ENCODE peak calls at places on chromosomes 4 and X, in five cellular contexts. One of them, this sample, is unnamed.

GRCh38 chr4:152680988-152681731 is 1.4 kb upstream of the TMEM154 start:
- DNase-seq in dorsolateral prefrontal cortex: no peak
- DNase-seq in OCI-LY7: peak
- DNase-seq in adrenal gland: no peak
- DNase-seq in Peyer's patch: no peak
- DNase-seq in this sample: no peak

GRCh38 chrX:153388722-153389459 is 12.3 kb downstream of the PNMA6E start:
- DNase-seq in adrenal gland: peak
- DNase-seq in OCI-LY7: no peak
- DNase-seq in dorsolateral prefrontal cortex: no peak
- DNase-seq in Peyer's patch: peak
- DNase-seq in this sample: peak

GRCh38 chr4:157363366-157363765 is 142.8 kb downstream of the GRIA2 start:
- DNase-seq in dorsolateral prefrontal cortex: no peak
- DNase-seq in OCI-LY7: no peak
- DNase-seq in Peyer's patch: no peak
- DNase-seq in adrenal gland: no peak
- DNase-seq in this sample: no peak

GRCh38 chr4:38601244-38601915 is 62.6 kb upstream of the KLF3 start:
- DNase-seq in Peyer's patch: no peak
- DNase-seq in OCI-LY7: no peak
- DNase-seq in dorsolateral prefrontal cortex: no peak
- DNase-seq in adrenal gland: no peak
- DNase-seq in this sample: no peak

GRCh38 chrX:102723456-102723855 is 2.9 kb downstream of the GPRASP3 start:
- DNase-seq in adrenal gland: no peak
- DNase-seq in dorsolateral prefrontal cortex: no peak
- DNase-seq in OCI-LY7: no peak
- DNase-seq in Peyer's patch: no peak
- DNase-seq in this sample: no peak

GRCh38 chr4:189613202-189613601 is 327.5 kb upstream of the FRG1 start:
- DNase-seq in Peyer's patch: no peak
- DNase-seq in adrenal gland: no peak
- DNase-seq in dorsolateral prefrontal cortex: no peak
- DNase-seq in OCI-LY7: no peak
- DNase-seq in this sample: no peak

GRCh38 chr4:164821711-164822110 is 55.3 kb upstream of the APELA start:
- DNase-seq in dorsolateral prefrontal cortex: no peak
- DNase-seq in adrenal gland: no peak
- DNase-seq in OCI-LY7: no peak
- DNase-seq in Peyer's patch: no peak
- DNase-seq in this sample: no peak

GRCh38 chr4:69760455-69760854 is at the start of gene SULT1B1:
- DNase-seq in dorsolateral prefrontal cortex: no peak
- DNase-seq in OCI-LY7: no peak
- DNase-seq in Peyer's patch: peak
- DNase-seq in adrenal gland: no peak
- DNase-seq in this sample: no peak

GRCh38 chr4:828641-829271 is 2.8 kb upstream of the CPLX1 start:
- DNase-seq in OCI-LY7: no peak
- DNase-seq in adrenal gland: peak
- DNase-seq in Peyer's patch: no peak
- DNase-seq in dorsolateral prefrontal cortex: no peak
- DNase-seq in this sample: no peak

GRCh38 chr4:107838138-107838618 is 13.4 kb downstream of the SGMS2 start:
- DNase-seq in adrenal gland: no peak
- DNase-seq in Peyer's patch: no peak
- DNase-seq in OCI-LY7: no peak
- DNase-seq in dorsolateral prefrontal cortex: no peak
- DNase-seq in this sample: no peak

GRCh38 chr4:99564921-99565320 is 1.1 kb upstream of the TRMT10A start:
- DNase-seq in adrenal gland: no peak
- DNase-seq in dorsolateral prefrontal cortex: no peak
- DNase-seq in OCI-LY7: no peak
- DNase-seq in Peyer's patch: no peak
- DNase-seq in this sample: no peak
- H3K4me3 ChIP-seq in adrenal gland: no peak
- H3K4me3 ChIP-seq in dorsolateral prefrontal cortex: no peak
- H3K4me3 ChIP-seq in OCI-LY7: peak
- H3K4me3 ChIP-seq in Peyer's patch: no peak
- H3K4me3 ChIP-seq in this sample: no peak

DNA sequence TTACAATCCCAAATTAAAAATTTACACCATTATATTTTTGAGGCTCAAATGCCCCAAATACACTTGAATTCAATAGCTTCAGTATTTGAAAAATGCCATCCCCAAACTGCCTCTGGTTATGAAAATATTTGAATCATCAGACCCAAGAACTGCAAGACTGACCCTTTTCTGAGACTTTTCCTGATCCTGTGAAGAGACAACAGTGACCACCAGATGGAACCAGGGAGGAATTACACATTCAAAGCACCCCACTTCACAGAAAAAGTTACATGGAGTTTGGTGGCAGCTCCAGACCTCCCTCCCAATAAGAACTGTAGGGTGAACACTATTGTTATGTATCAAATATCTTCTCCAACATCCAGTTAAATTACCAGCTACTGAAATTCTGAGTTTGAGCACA is 44.0 kb upstream of the SCD5 start:
- DNase-seq in Peyer's patch: no peak
- DNase-seq in OCI-LY7: peak
- DNase-seq in dorsolateral prefrontal cortex: no peak
- DNase-seq in adrenal gland: no peak
- DNase-seq in this sample: no peak
- TF ChIP-seq CTCF in Peyer's patch: peak
- TF ChIP-seq CTCF in OCI-LY7: peak
- TF ChIP-seq CTCF in dorsolateral prefrontal cortex: peak
- TF ChIP-seq CTCF in adrenal gland: peak
- TF ChIP-seq CTCF in this sample: no peak

GRCh38 chrX:17027931-17028330 is 81.5 kb downstream of the REPS2 start:
- DNase-seq in dorsolateral prefrontal cortex: no peak
- DNase-seq in Peyer's patch: no peak
- DNase-seq in adrenal gland: no peak
- DNase-seq in OCI-LY7: no peak
- DNase-seq in this sample: no peak
- H3K27ac ChIP-seq in dorsolateral prefrontal cortex: peak
- H3K27ac ChIP-seq in Peyer's patch: no peak
- H3K27ac ChIP-seq in adrenal gland: peak
- H3K27ac ChIP-seq in OCI-LY7: no peak
- H3K27ac ChIP-seq in this sample: no peak

GRCh38 chrX:136186023-136186413 is 38.7 kb downstream of the FHL1 start:
- DNase-seq in adrenal gland: no peak
- DNase-seq in OCI-LY7: no peak
- DNase-seq in dorsolateral prefrontal cortex: no peak
- DNase-seq in Peyer's patch: no peak
- DNase-seq in this sample: no peak

GRCh38 chrX:136185409-136186022 is 38.2 kb downstream of the FHL1 start:
- DNase-seq in adrenal gland: peak
- DNase-seq in Peyer's patch: no peak
- DNase-seq in OCI-LY7: no peak
- DNase-seq in dorsolateral prefrontal cortex: no peak
- DNase-seq in this sample: no peak

GRCh38 chrX:136182394-136182793 is 35.1 kb downstream of the FHL1 start:
- DNase-seq in Peyer's patch: no peak
- DNase-seq in adrenal gland: no peak
- DNase-seq in OCI-LY7: no peak
- DNase-seq in dorsolateral prefrontal cortex: no peak
- DNase-seq in this sample: no peak

GRCh38 chrX:136183175-136183574 is 35.8 kb downstream of the FHL1 start:
- DNase-seq in adrenal gland: no peak
- DNase-seq in OCI-LY7: no peak
- DNase-seq in dorsolateral prefrontal cortex: no peak
- DNase-seq in Peyer's patch: no peak
- DNase-seq in this sample: no peak

GRCh38 chrX:136183917-136184316 is 36.6 kb downstream of the FHL1 start:
- DNase-seq in adrenal gland: no peak
- DNase-seq in Peyer's patch: no peak
- DNase-seq in OCI-LY7: no peak
- DNase-seq in dorsolateral prefrontal cortex: no peak
- DNase-seq in this sample: no peak
- H3K4me3 ChIP-seq in adrenal gland: no peak
- H3K4me3 ChIP-seq in Peyer's patch: no peak
- H3K4me3 ChIP-seq in OCI-LY7: no peak
- H3K4me3 ChIP-seq in dorsolateral prefrontal cortex: no peak
- H3K4me3 ChIP-seq in this sample: no peak

GRCh38 chr4:17773125-17773698 is 8.2 kb downstream of the FAM184B start:
- DNase-seq in OCI-LY7: no peak
- DNase-seq in dorsolateral prefrontal cortex: no peak
- DNase-seq in Peyer's patch: no peak
- DNase-seq in adrenal gland: no peak
- DNase-seq in this sample: no peak
- TF ChIP-seq CTCF in OCI-LY7: no peak
- TF ChIP-seq CTCF in dorsolateral prefrontal cortex: no peak
- TF ChIP-seq CTCF in Peyer's patch: no peak
- TF ChIP-seq CTCF in adrenal gland: no peak
- TF ChIP-seq CTCF in this sample: no peak

DNA sequence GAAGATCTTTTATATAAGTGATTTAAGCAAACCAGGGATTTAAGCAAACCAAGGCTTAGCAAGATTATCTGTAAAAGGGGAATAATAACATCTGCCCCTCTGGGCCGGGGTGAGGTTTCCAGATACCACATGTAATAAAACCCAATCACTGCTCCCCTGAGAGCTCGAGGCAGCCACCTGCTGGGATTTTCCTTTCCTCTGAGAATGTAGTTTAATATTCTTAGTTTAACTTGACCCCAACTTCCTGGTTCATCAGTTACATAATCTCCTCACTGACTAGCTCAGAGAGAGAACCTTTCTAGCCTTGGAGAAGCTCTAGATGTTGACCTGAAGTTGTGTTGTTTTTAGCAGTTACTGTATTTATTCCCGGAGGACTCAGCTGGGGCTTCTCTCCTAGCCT is 322.4 kb downstream of the ARHGAP10 start:
- DNase-seq in adrenal gland: no peak
- DNase-seq in Peyer's patch: no peak
- DNase-seq in OCI-LY7: peak
- DNase-seq in dorsolateral prefrontal cortex: no peak
- DNase-seq in this sample: no peak
- H3K27ac ChIP-seq in adrenal gland: no peak
- H3K27ac ChIP-seq in Peyer's patch: no peak
- H3K27ac ChIP-seq in OCI-LY7: peak
- H3K27ac ChIP-seq in dorsolateral prefrontal cortex: no peak
- H3K27ac ChIP-seq in this sample: no peak

DNA sequence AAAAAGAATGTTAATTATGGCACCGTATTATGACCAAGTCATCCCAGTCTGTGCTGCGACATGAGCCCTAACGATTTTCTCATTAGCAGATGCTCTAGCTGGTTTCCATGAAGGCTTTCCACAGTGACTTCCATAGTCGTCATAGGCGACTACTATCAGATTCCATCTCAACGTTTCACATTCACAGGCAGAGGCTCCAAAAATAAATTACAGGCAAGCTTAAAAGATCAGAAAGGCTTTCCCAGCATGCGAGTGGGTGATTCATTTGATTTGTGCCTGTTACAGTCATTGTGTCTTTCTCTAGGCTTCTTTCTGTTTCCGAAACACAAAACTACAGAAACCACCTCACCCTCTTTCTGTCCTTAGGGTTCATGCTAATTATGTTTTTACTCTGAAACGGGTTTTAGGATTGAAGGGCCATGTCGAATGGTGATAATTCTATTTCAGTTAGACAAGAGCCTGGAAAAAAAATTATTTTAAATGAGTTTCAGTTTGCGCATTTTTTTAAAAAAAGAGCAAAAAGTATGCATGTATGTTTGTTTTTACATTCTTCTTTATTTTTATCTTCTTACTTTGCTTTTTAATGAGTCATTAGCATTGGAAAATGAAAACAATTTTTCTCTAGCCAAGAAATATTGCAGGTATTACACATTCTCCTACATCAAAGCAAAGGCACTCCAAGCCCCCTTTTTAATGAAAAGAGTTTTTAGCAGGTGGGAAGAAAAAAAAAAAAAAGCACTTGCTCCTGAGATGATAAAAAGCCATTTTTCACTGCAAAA is 43.4 kb downstream of the PALLD start:
- DNase-seq in Peyer's patch: no peak
- DNase-seq in dorsolateral prefrontal cortex: no peak
- DNase-seq in OCI-LY7: no peak
- DNase-seq in adrenal gland: no peak
- DNase-seq in this sample: no peak
- H3K4me3 ChIP-seq in Peyer's patch: no peak
- H3K4me3 ChIP-seq in dorsolateral prefrontal cortex: no peak
- H3K4me3 ChIP-seq in OCI-LY7: no peak
- H3K4me3 ChIP-seq in adrenal gland: no peak
- H3K4me3 ChIP-seq in this sample: no peak